ENCODE peak calls at places on chromosomes 5 and 9, in four cellular contexts. One of them, this sample, is unnamed.

GRCh38 chr9:107389617-107390071 is 99.9 kb downstream of the KLF4 start:
- DNase-seq in IMR-90: peak; percentile 16
- DNase-seq in heart left ventricle: peak; percentile 66
- DNase-seq in ovary: peak; percentile 45
- DNase-seq in this sample: peak; percentile 69

GRCh38 chr5:138273834-138274188 is 610 bp downstream of the GFRA3 start:
- DNase-seq in IMR-90: no peak
- DNase-seq in heart left ventricle: no peak
- DNase-seq in ovary: no peak
- DNase-seq in this sample: no peak

GRCh38 chr5:10556331-10556807 is 7.5 kb upstream of the ANKRD33B start:
- DNase-seq in IMR-90: peak; percentile 78
- DNase-seq in heart left ventricle: no peak
- DNase-seq in ovary: no peak
- DNase-seq in this sample: no peak

GRCh38 chr5:55896663-55897062 is 45.5 kb downstream of the IL31RA start:
- DNase-seq in IMR-90: no peak
- DNase-seq in heart left ventricle: no peak
- DNase-seq in ovary: no peak
- DNase-seq in this sample: no peak

GRCh38 chr5:138616508-138616907 is 41.3 kb upstream of the HSPA9 start:
- DNase-seq in IMR-90: no peak
- DNase-seq in heart left ventricle: no peak
- DNase-seq in ovary: no peak
- DNase-seq in this sample: no peak

GRCh38 chr9:128224877-128225276 is 21.7 kb downstream of the DNM1 start:
- DNase-seq in IMR-90: no peak
- DNase-seq in heart left ventricle: no peak
- DNase-seq in ovary: no peak
- DNase-seq in this sample: no peak

GRCh38 chr5:73591698-73592501 is 26.4 kb downstream of the UTP15 start:
- DNase-seq in IMR-90: peak; percentile 79
- DNase-seq in heart left ventricle: no peak
- DNase-seq in ovary: no peak
- DNase-seq in this sample: no peak

GRCh38 chr9:98415782-98416181 is 160.3 kb upstream of the TBC1D2 start:
- DNase-seq in IMR-90: no peak
- DNase-seq in heart left ventricle: no peak
- DNase-seq in ovary: no peak
- DNase-seq in this sample: no peak

GRCh38 chr9:85746309-85746708 is 4.6 kb upstream of the AGTPBP1 start:
- DNase-seq in IMR-90: no peak
- DNase-seq in heart left ventricle: no peak
- DNase-seq in ovary: no peak
- DNase-seq in this sample: no peak

GRCh38 chr9:88643931-88644330 is 109.0 kb downstream of the NXNL2 start:
- DNase-seq in IMR-90: no peak
- DNase-seq in heart left ventricle: no peak
- DNase-seq in ovary: no peak
- DNase-seq in this sample: no peak

GRCh38 chr9:90310523-90310879 is 332.1 kb downstream of the DIRAS2 start:
- DNase-seq in IMR-90: no peak
- DNase-seq in heart left ventricle: no peak
- DNase-seq in ovary: no peak
- DNase-seq in this sample: no peak
- TF ChIP-seq POLR2A in IMR-90: no peak
- TF ChIP-seq POLR2A in heart left ventricle: no peak
- TF ChIP-seq POLR2A in ovary: no peak
- TF ChIP-seq POLR2A in this sample: no peak

GRCh38 chr5:83513081-83513480 is 41.5 kb downstream of the VCAN start:
- DNase-seq in IMR-90: no peak
- DNase-seq in heart left ventricle: no peak
- DNase-seq in ovary: no peak
- DNase-seq in this sample: no peak
- H3K27ac ChIP-seq in IMR-90: no peak overlapping the region
- H3K27ac ChIP-seq in heart left ventricle: no peak overlapping the region
- H3K27ac ChIP-seq in ovary: no peak overlapping the region
- H3K27ac ChIP-seq in this sample: no peak overlapping the region

GRCh38 chr5:177515580-177515979 is 1.2 kb downstream of the DDX41 start:
- DNase-seq in IMR-90: no peak
- DNase-seq in heart left ventricle: no peak
- DNase-seq in ovary: no peak
- DNase-seq in this sample: no peak
- TF ChIP-seq POLR2A in IMR-90: no peak
- TF ChIP-seq POLR2A in heart left ventricle: no peak
- TF ChIP-seq POLR2A in ovary: no peak
- TF ChIP-seq POLR2A in this sample: no peak

GRCh38 chr5:151647320-151647861 is 39.3 kb downstream of the SPARC start:
- DNase-seq in IMR-90: no peak
- DNase-seq in heart left ventricle: no peak
- DNase-seq in ovary: no peak
- DNase-seq in this sample: no peak

GRCh38 chr5:151648089-151648488 is 38.6 kb downstream of the SPARC start:
- DNase-seq in IMR-90: no peak
- DNase-seq in heart left ventricle: no peak
- DNase-seq in ovary: no peak
- DNase-seq in this sample: no peak

GRCh38 chr5:151646334-151646733 is 40.4 kb downstream of the SPARC start:
- DNase-seq in IMR-90: no peak
- DNase-seq in heart left ventricle: no peak
- DNase-seq in ovary: no peak
- DNase-seq in this sample: no peak

GRCh38 chr5:151651997-151652645 is 34.6 kb downstream of the SPARC start:
- DNase-seq in IMR-90: peak; percentile 75
- DNase-seq in heart left ventricle: peak; percentile 85
- DNase-seq in ovary: peak; percentile 85
- DNase-seq in this sample: peak; percentile 74

GRCh38 chr5:151648988-151649387 is 37.7 kb downstream of the SPARC start:
- DNase-seq in IMR-90: no peak
- DNase-seq in heart left ventricle: no peak
- DNase-seq in ovary: no peak
- DNase-seq in this sample: no peak
- H3K27ac ChIP-seq in IMR-90: no peak overlapping the region
- H3K27ac ChIP-seq in heart left ventricle: no peak overlapping the region
- H3K27ac ChIP-seq in ovary: no peak overlapping the region
- H3K27ac ChIP-seq in this sample: no peak overlapping the region